ENCODE peak calls at places on chromosomes 1 and 21, in four cellular contexts. One of them, this sample, is unnamed.

GRCh38 chr1:8625981-8626898 is 191.2 kb downstream of the RERE start:
- DNase-seq in hepatic stellate cell: peak; percentile 37
- DNase-seq in BE2C: no peak
- DNase-seq in posterior cingulate gyrus: no peak
- DNase-seq in this sample: no peak

GRCh38 chr1:243287128-243287470 is 31.3 kb downstream of the SDCCAG8 start:
- DNase-seq in BE2C: no peak
- DNase-seq in posterior cingulate gyrus: no peak
- DNase-seq in hepatic stellate cell: no peak
- DNase-seq in this sample: no peak

GRCh38 chr1:228242313-228242864 is 34.5 kb downstream of the OBSCN start:
- DNase-seq in BE2C: no peak
- DNase-seq in posterior cingulate gyrus: no peak
- DNase-seq in hepatic stellate cell: no peak
- DNase-seq in this sample: no peak

GRCh38 chr1:180909462-180909976 is 3.2 kb upstream of the KIAA1614 start:
- DNase-seq in posterior cingulate gyrus: no peak
- DNase-seq in BE2C: no peak
- DNase-seq in hepatic stellate cell: no peak
- DNase-seq in this sample: no peak

GRCh38 chr1:78722521-78722920 is 72.9 kb downstream of the IFI44 start:
- DNase-seq in BE2C: no peak
- DNase-seq in posterior cingulate gyrus: no peak
- DNase-seq in hepatic stellate cell: peak; percentile 10
- DNase-seq in this sample: no peak

GRCh38 chr1:18109058-18109755 is 1.6 kb downstream of the IGSF21 start:
- DNase-seq in BE2C: no peak
- DNase-seq in posterior cingulate gyrus: peak; percentile 52
- DNase-seq in hepatic stellate cell: no peak
- DNase-seq in this sample: no peak

GRCh38 chr1:8013800-8014199 is 12.3 kb downstream of the ERRFI1 start:
- DNase-seq in posterior cingulate gyrus: no peak
- DNase-seq in hepatic stellate cell: no peak
- DNase-seq in BE2C: no peak
- DNase-seq in this sample: no peak

GRCh38 chr1:116879478-116880133 is 30.1 kb upstream of the PTGFRN start:
- DNase-seq in posterior cingulate gyrus: no peak
- DNase-seq in BE2C: peak; percentile 10
- DNase-seq in hepatic stellate cell: no peak
- DNase-seq in this sample: no peak

GRCh38 chr1:188642585-188643168 is 1813.9 kb downstream of the PLA2G4A start:
- DNase-seq in BE2C: no peak
- DNase-seq in posterior cingulate gyrus: no peak
- DNase-seq in hepatic stellate cell: no peak
- DNase-seq in this sample: no peak

GRCh38 chr1:23611601-23612327 is 52.5 kb upstream of the ID3 start:
- DNase-seq in BE2C: no peak
- DNase-seq in posterior cingulate gyrus: no peak
- DNase-seq in hepatic stellate cell: no peak
- DNase-seq in this sample: no peak

GRCh38 chr1:1916882-1917281 is 1.8 kb downstream of the CALML6 start:
- DNase-seq in BE2C: no peak
- DNase-seq in hepatic stellate cell: no peak
- DNase-seq in posterior cingulate gyrus: no peak
- DNase-seq in this sample: no peak

GRCh38 chr21:17514124-17514481 is 1.3 kb downstream of the CXADR start:
- DNase-seq in hepatic stellate cell: no peak
- DNase-seq in posterior cingulate gyrus: no peak
- DNase-seq in BE2C: no peak
- DNase-seq in this sample: no peak